ENCODE peak calls at places on chromosomes 5 and 9, in seven cellular contexts. One of them, this sample, is unnamed.

GRCh38 chr9:114214181-114214580 is 58.8 kb downstream of the COL27A1 start:
- DNase-seq in thoracic aorta: peak; percentile 55
- DNase-seq in prostate gland: peak; percentile 29
- DNase-seq in tibial nerve: no peak
- DNase-seq in lower lobe of right lung: no peak
- DNase-seq in BJ: no peak
- DNase-seq in HL-60: no peak
- DNase-seq in this sample: no peak

GRCh38 chr5:66617223-66617861 is 21.1 kb downstream of the MAST4 start:
- DNase-seq in thoracic aorta: no peak
- DNase-seq in prostate gland: no peak
- DNase-seq in tibial nerve: no peak
- DNase-seq in lower lobe of right lung: no peak
- DNase-seq in BJ: no peak
- DNase-seq in HL-60: no peak
- DNase-seq in this sample: no peak

GRCh38 chr5:28648108-28648507 is 1609.7 kb upstream of the CDH9 start:
- DNase-seq in thoracic aorta: no peak
- DNase-seq in prostate gland: no peak
- DNase-seq in tibial nerve: no peak
- DNase-seq in lower lobe of right lung: no peak
- DNase-seq in BJ: no peak
- DNase-seq in HL-60: no peak
- DNase-seq in this sample: no peak

GRCh38 chr5:158175664-158176507 is 316.9 kb upstream of the CLINT1 start:
- DNase-seq in thoracic aorta: no peak
- DNase-seq in prostate gland: peak; percentile 61
- DNase-seq in tibial nerve: no peak
- DNase-seq in lower lobe of right lung: peak; percentile 48
- DNase-seq in BJ: no peak
- DNase-seq in HL-60: no peak
- DNase-seq in this sample: no peak

GRCh38 chr9:132609829-132610228 is 27.4 kb downstream of the BARHL1 start:
- DNase-seq in thoracic aorta: no peak
- DNase-seq in prostate gland: no peak
- DNase-seq in tibial nerve: no peak
- DNase-seq in lower lobe of right lung: no peak
- DNase-seq in BJ: peak; percentile 44
- DNase-seq in HL-60: no peak
- DNase-seq in this sample: no peak

GRCh38 chr9:128634651-128635262 is 21.9 kb downstream of the DYNC2I2 start:
- DNase-seq in thoracic aorta: no peak
- DNase-seq in prostate gland: no peak
- DNase-seq in tibial nerve: no peak
- DNase-seq in lower lobe of right lung: no peak
- DNase-seq in BJ: no peak
- DNase-seq in HL-60: no peak
- DNase-seq in this sample: no peak

GRCh38 chr5:175640108-175640507 is 17.8 kb upstream of the HRH2 start:
- DNase-seq in thoracic aorta: no peak
- DNase-seq in prostate gland: no peak
- DNase-seq in tibial nerve: no peak
- DNase-seq in lower lobe of right lung: no peak
- DNase-seq in BJ: no peak
- DNase-seq in HL-60: no peak
- DNase-seq in this sample: no peak

GRCh38 chr9:504921-505821 is 290.5 kb downstream of the DOCK8 start:
- DNase-seq in thoracic aorta: no peak
- DNase-seq in prostate gland: peak; percentile 14
- DNase-seq in tibial nerve: no peak
- DNase-seq in lower lobe of right lung: peak; percentile 55
- DNase-seq in BJ: no peak
- DNase-seq in HL-60: no peak
- DNase-seq in this sample: no peak

GRCh38 chr5:150377964-150378694 is 20.6 kb downstream of the TCOF1 start:
- DNase-seq in thoracic aorta: no peak
- DNase-seq in prostate gland: no peak
- DNase-seq in tibial nerve: no peak
- DNase-seq in lower lobe of right lung: no peak
- DNase-seq in BJ: peak; percentile 95
- DNase-seq in HL-60: no peak
- DNase-seq in this sample: no peak

GRCh38 chr5:52693279-52693678 is 94.4 kb upstream of the ITGA1 start:
- DNase-seq in thoracic aorta: no peak
- DNase-seq in prostate gland: no peak
- DNase-seq in tibial nerve: peak; percentile 34
- DNase-seq in lower lobe of right lung: no peak
- DNase-seq in BJ: no peak
- DNase-seq in HL-60: no peak
- DNase-seq in this sample: no peak

GRCh38 chr9:72396247-72397091 is 31.5 kb upstream of the ZFAND5 start:
- DNase-seq in thoracic aorta: no peak
- DNase-seq in prostate gland: peak; percentile 6
- DNase-seq in tibial nerve: no peak
- DNase-seq in lower lobe of right lung: no peak
- DNase-seq in BJ: peak; percentile 39
- DNase-seq in HL-60: peak; percentile 52
- DNase-seq in this sample: no peak

GRCh38 chr5:132495063-132495671 is 4.6 kb upstream of the IRF1 start:
- DNase-seq in thoracic aorta: no peak
- DNase-seq in prostate gland: no peak
- DNase-seq in tibial nerve: peak; percentile 54
- DNase-seq in lower lobe of right lung: no peak
- DNase-seq in BJ: no peak
- DNase-seq in HL-60: no peak
- DNase-seq in this sample: peak; percentile 84

GRCh38 chr9:121498150-121498486 is 1.5 kb downstream of the GGTA1 start:
- DNase-seq in thoracic aorta: no peak
- DNase-seq in prostate gland: peak; percentile 64
- DNase-seq in tibial nerve: peak; percentile 58
- DNase-seq in lower lobe of right lung: no peak
- DNase-seq in BJ: no peak
- DNase-seq in HL-60: peak; percentile 82
- DNase-seq in this sample: peak; percentile 88

GRCh38 chr9:124475158-124475867 is 25.1 kb downstream of the ADGRD2 start:
- DNase-seq in thoracic aorta: no peak
- DNase-seq in prostate gland: no peak
- DNase-seq in tibial nerve: no peak
- DNase-seq in lower lobe of right lung: no peak
- DNase-seq in BJ: no peak
- DNase-seq in HL-60: peak; percentile 31
- DNase-seq in this sample: no peak

GRCh38 chr5:135737701-135738563 is 96.5 kb upstream of the SLC25A48 start:
- DNase-seq in thoracic aorta: no peak
- DNase-seq in prostate gland: no peak
- DNase-seq in tibial nerve: no peak
- DNase-seq in lower lobe of right lung: no peak
- DNase-seq in BJ: no peak
- DNase-seq in HL-60: no peak
- DNase-seq in this sample: peak; percentile 10

GRCh38 chr5:36934740-36935356 is 58.3 kb downstream of the NIPBL start:
- DNase-seq in thoracic aorta: no peak
- DNase-seq in prostate gland: no peak
- DNase-seq in tibial nerve: no peak
- DNase-seq in lower lobe of right lung: no peak
- DNase-seq in BJ: no peak
- DNase-seq in HL-60: no peak
- DNase-seq in this sample: no peak

GRCh38 chr9:129945314-129945713 is 97.7 kb downstream of the FNBP1 start:
- DNase-seq in thoracic aorta: no peak
- DNase-seq in prostate gland: no peak
- DNase-seq in tibial nerve: no peak
- DNase-seq in lower lobe of right lung: no peak
- DNase-seq in BJ: no peak
- DNase-seq in HL-60: no peak
- DNase-seq in this sample: no peak

GRCh38 chr5:388266-389196 is 54.4 kb upstream of the EXOC3 start:
- DNase-seq in thoracic aorta: no peak
- DNase-seq in prostate gland: peak; percentile 3
- DNase-seq in tibial nerve: no peak
- DNase-seq in lower lobe of right lung: no peak
- DNase-seq in BJ: no peak
- DNase-seq in HL-60: peak; percentile 36
- DNase-seq in this sample: peak; percentile 85

GRCh38 chr5:74766348-74766886 is 500 bp downstream of the GFM2 start:
- DNase-seq in thoracic aorta: no peak
- DNase-seq in prostate gland: peak; percentile 10
- DNase-seq in tibial nerve: peak; percentile 7
- DNase-seq in lower lobe of right lung: no peak
- DNase-seq in BJ: no peak
- DNase-seq in HL-60: peak; percentile 2
- DNase-seq in this sample: no peak

GRCh38 chr5:134240421-134240962 is 14.6 kb upstream of the PPP2CA start:
- DNase-seq in thoracic aorta: no peak
- DNase-seq in prostate gland: peak; percentile 40
- DNase-seq in tibial nerve: no peak
- DNase-seq in lower lobe of right lung: no peak
- DNase-seq in BJ: no peak
- DNase-seq in HL-60: no peak
- DNase-seq in this sample: no peak

GRCh38 chr5:171207256-171207866 is 101.7 kb upstream of the TLX3 start:
- DNase-seq in thoracic aorta: no peak
- DNase-seq in prostate gland: no peak
- DNase-seq in tibial nerve: peak; percentile 40
- DNase-seq in lower lobe of right lung: no peak
- DNase-seq in BJ: peak; percentile 13
- DNase-seq in HL-60: peak; percentile 29
- DNase-seq in this sample: no peak

GRCh38 chr9:82934949-82935348 is 128.0 kb downstream of the RASEF start:
- DNase-seq in thoracic aorta: no peak
- DNase-seq in prostate gland: no peak
- DNase-seq in tibial nerve: no peak
- DNase-seq in lower lobe of right lung: no peak
- DNase-seq in BJ: no peak
- DNase-seq in HL-60: no peak
- DNase-seq in this sample: no peak

GRCh38 chr5:5678909-5679308 is 256.4 kb downstream of the ICE1 start:
- DNase-seq in thoracic aorta: no peak
- DNase-seq in prostate gland: no peak
- DNase-seq in tibial nerve: no peak
- DNase-seq in lower lobe of right lung: no peak
- DNase-seq in BJ: no peak
- DNase-seq in HL-60: no peak
- DNase-seq in this sample: no peak

GRCh38 chr9:104085538-104085937 is 8.6 kb upstream of the SMC2 start:
- DNase-seq in thoracic aorta: no peak
- DNase-seq in prostate gland: no peak
- DNase-seq in tibial nerve: no peak
- DNase-seq in lower lobe of right lung: no peak
- DNase-seq in BJ: no peak
- DNase-seq in HL-60: no peak
- DNase-seq in this sample: no peak

GRCh38 chr9:104088416-104088815 is 5.7 kb upstream of the SMC2 start:
- DNase-seq in thoracic aorta: no peak
- DNase-seq in prostate gland: no peak
- DNase-seq in tibial nerve: no peak
- DNase-seq in lower lobe of right lung: no peak
- DNase-seq in BJ: no peak
- DNase-seq in HL-60: no peak
- DNase-seq in this sample: no peak

GRCh38 chr9:104090578-104090977 is 3.5 kb upstream of the SMC2 start:
- DNase-seq in thoracic aorta: no peak
- DNase-seq in prostate gland: no peak
- DNase-seq in tibial nerve: no peak
- DNase-seq in lower lobe of right lung: no peak
- DNase-seq in BJ: no peak
- DNase-seq in HL-60: no peak
- DNase-seq in this sample: no peak

GRCh38 chr9:104091028-104091590 is 3.0 kb upstream of the SMC2 start:
- DNase-seq in thoracic aorta: no peak
- DNase-seq in prostate gland: no peak
- DNase-seq in tibial nerve: no peak
- DNase-seq in lower lobe of right lung: no peak
- DNase-seq in BJ: no peak
- DNase-seq in HL-60: no peak
- DNase-seq in this sample: no peak

DNA sequence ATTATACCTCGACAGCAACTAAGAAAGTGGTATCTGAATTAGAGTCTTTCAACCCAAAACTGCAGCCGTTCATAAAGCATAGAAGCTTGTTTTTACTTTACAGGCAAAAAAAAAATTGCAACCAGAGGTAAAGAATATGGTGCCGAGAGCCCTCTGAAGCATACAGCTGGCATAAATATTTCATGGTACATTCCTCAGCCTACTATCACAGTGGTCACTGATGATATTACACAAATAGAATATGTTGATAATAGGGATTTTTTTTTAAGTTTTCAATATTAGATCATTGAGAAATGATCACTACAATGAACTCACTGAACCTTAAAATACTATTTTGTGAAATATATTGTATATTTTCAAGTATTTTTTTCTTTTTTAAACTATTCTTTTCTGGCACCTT is 6.2 kb upstream of the SMC2 start:
- DNase-seq in thoracic aorta: no peak
- DNase-seq in prostate gland: no peak
- DNase-seq in tibial nerve: no peak
- DNase-seq in lower lobe of right lung: no peak
- DNase-seq in BJ: no peak
- DNase-seq in HL-60: no peak
- DNase-seq in this sample: no peak
- TF ChIP-seq CTCF in thoracic aorta: no peak
- TF ChIP-seq CTCF in prostate gland: no peak
- TF ChIP-seq CTCF in tibial nerve: no peak
- TF ChIP-seq CTCF in lower lobe of right lung: no peak
- TF ChIP-seq CTCF in BJ: no peak
- TF ChIP-seq CTCF in HL-60: no peak
- TF ChIP-seq CTCF in this sample: no peak

DNA sequence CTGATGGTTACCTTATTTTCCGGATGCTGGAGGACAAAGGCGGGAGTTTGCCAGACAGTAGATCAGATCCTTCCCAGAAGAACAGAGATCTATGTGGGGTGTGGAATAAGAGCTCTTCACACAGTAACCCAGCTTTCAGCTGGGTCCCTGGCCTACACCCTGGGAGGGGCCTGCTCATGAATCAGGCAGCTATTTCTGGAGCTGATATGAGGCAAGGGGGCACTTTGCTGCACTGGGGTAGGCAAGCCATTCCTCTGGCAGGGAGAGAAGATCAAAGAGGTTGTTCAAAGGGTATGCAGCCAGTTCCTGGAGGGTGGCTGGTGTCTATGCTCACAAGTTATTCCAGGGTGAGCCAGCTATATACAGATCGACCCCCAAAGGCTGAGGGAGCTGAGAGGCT is 48.6 kb downstream of the CYSTM1 start:
- DNase-seq in thoracic aorta: no peak
- DNase-seq in prostate gland: no peak
- DNase-seq in tibial nerve: no peak
- DNase-seq in lower lobe of right lung: no peak
- DNase-seq in BJ: no peak
- DNase-seq in HL-60: no peak
- DNase-seq in this sample: no peak
- H3K4me3 ChIP-seq in thoracic aorta: no peak overlapping the region
- H3K4me3 ChIP-seq in prostate gland: no peak overlapping the region
- H3K4me3 ChIP-seq in tibial nerve: no peak overlapping the region
- H3K4me3 ChIP-seq in lower lobe of right lung: no peak overlapping the region
- H3K4me3 ChIP-seq in BJ: no peak overlapping the region
- H3K4me3 ChIP-seq in HL-60: no peak overlapping the region
- H3K4me3 ChIP-seq in this sample: no peak overlapping the region

GRCh38 chr5:81207009-81207408 is 26.1 kb upstream of the CKMT2 start:
- DNase-seq in thoracic aorta: no peak
- DNase-seq in prostate gland: no peak
- DNase-seq in tibial nerve: no peak
- DNase-seq in lower lobe of right lung: no peak
- DNase-seq in BJ: no peak
- DNase-seq in HL-60: no peak
- DNase-seq in this sample: no peak
- TF ChIP-seq CTCF in thoracic aorta: no peak
- TF ChIP-seq CTCF in prostate gland: no peak
- TF ChIP-seq CTCF in tibial nerve: no peak
- TF ChIP-seq CTCF in lower lobe of right lung: no peak
- TF ChIP-seq CTCF in BJ: no peak
- TF ChIP-seq CTCF in HL-60: no peak
- TF ChIP-seq CTCF in this sample: no peak

GRCh38 chr5:3886521-3887461 is 291.2 kb downstream of the IRX1 start:
- DNase-seq in thoracic aorta: no peak
- DNase-seq in prostate gland: no peak
- DNase-seq in tibial nerve: no peak
- DNase-seq in lower lobe of right lung: no peak
- DNase-seq in BJ: no peak
- DNase-seq in HL-60: no peak
- DNase-seq in this sample: no peak
- H3K4me3 ChIP-seq in thoracic aorta: no peak overlapping the region
- H3K4me3 ChIP-seq in prostate gland: no peak overlapping the region
- H3K4me3 ChIP-seq in tibial nerve: no peak overlapping the region
- H3K4me3 ChIP-seq in lower lobe of right lung: no peak overlapping the region
- H3K4me3 ChIP-seq in BJ: no peak overlapping the region
- H3K4me3 ChIP-seq in HL-60: no peak overlapping the region
- H3K4me3 ChIP-seq in this sample: no peak overlapping the region